ENCODE peak calls at places on chromosome 17, in nine cellular contexts. G, Q, K, D, R, L, E, N and F are unnamed samples. For H3K4me1, the result is how much of the 10 kb centered on the place peaks cover.

GRCh38 chr17:2390199-2390880 is 10.5 kb downstream of the MNT start:
- DNase-seq in K (no peak), N (no peak), G (no peak), L (no peak), E (peak), Q (no peak), R (no peak), D (no peak), F (no peak)

GRCh38 chr17:15409721-15410247 is 57.6 kb downstream of the CDRT4 start:
- DNase-seq in Q (no peak), E (peak), N (no peak), K (no peak), D (no peak), G (no peak), R (no peak), L (no peak), F (no peak)

GRCh38 chr17:48375356-48375755 is 54.7 kb downstream of the SKAP1 start:
- DNase-seq in Q (no peak), D (no peak), L (no peak), N (no peak), E (peak), K (no peak), G (no peak), R (no peak), F (no peak)

GRCh38 chr17:78383725-78384471 is 5.4 kb downstream of the PGS1 start:
- DNase-seq in K (no peak), E (peak), L (no peak), R (peak), Q (no peak), D (peak), N (peak), G (no peak), F (peak)

GRCh38 chr17:51869387-51869786 is 289.1 kb downstream of the CA10 start:
- DNase-seq in G (peak), E (peak), N (no peak), Q (no peak), K (peak), D (no peak), L (no peak), R (no peak), F (peak)

GRCh38 chr17:28552201-28552999 is at the start of gene UNC119:
- DNase-seq in L (peak), D (peak), Q (peak), E (peak), G (peak), N (peak), R (peak), K (peak), F (peak)

GRCh38 chr17:82967268-82968032 is 112.0 kb upstream of the METRNL start:
- DNase-seq in K (no peak), D (no peak), R (no peak), G (no peak), N (peak), Q (no peak), L (no peak), E (no peak), F (peak)

GRCh38 chr17:81429353-81429774 is 34.1 kb downstream of the BAHCC1 start:
- DNase-seq in D (peak), K (no peak), N (peak), E (peak), R (peak), L (peak), Q (no peak), G (no peak), F (no peak)

GRCh38 chr17:70343134-70343533 is 173.8 kb downstream of the KCNJ2 start:
- DNase-seq in R (no peak), G (no peak), E (no peak), D (no peak), N (no peak), K (no peak), L (no peak), Q (no peak), F (no peak)

GRCh38 chr17:50681260-50682200 is 26.2 kb downstream of the ANKRD40 start:
- DNase-seq in E (peak), L (peak), G (no peak), Q (no peak), R (no peak), K (peak), N (peak), D (no peak), F (no peak)

GRCh38 chr17:80526116-80526910 is 18.3 kb upstream of the RPTOR start:
- DNase-seq in D (no peak), E (no peak), Q (no peak), L (no peak), N (no peak), R (no peak), K (no peak), G (no peak), F (no peak)

GRCh38 chr17:71917715-71918114 is 203.1 kb upstream of the SOX9 start:
- DNase-seq in L (no peak), K (no peak), D (no peak), R (no peak), Q (no peak), N (no peak), G (no peak), E (no peak), F (no peak)

GRCh38 chr17:33686171-33686570 is 393.1 kb upstream of the ASIC2 start:
- DNase-seq in L (peak), K (no peak), R (no peak), D (no peak), G (peak), Q (no peak), N (no peak), E (no peak), F (peak)

GRCh38 chr17:69375229-69375628 is 39.3 kb upstream of the MAP2K6 start:
- DNase-seq in R (no peak), E (no peak), Q (no peak), L (no peak), N (no peak), G (no peak), K (no peak), D (no peak), F (no peak)

DNA sequence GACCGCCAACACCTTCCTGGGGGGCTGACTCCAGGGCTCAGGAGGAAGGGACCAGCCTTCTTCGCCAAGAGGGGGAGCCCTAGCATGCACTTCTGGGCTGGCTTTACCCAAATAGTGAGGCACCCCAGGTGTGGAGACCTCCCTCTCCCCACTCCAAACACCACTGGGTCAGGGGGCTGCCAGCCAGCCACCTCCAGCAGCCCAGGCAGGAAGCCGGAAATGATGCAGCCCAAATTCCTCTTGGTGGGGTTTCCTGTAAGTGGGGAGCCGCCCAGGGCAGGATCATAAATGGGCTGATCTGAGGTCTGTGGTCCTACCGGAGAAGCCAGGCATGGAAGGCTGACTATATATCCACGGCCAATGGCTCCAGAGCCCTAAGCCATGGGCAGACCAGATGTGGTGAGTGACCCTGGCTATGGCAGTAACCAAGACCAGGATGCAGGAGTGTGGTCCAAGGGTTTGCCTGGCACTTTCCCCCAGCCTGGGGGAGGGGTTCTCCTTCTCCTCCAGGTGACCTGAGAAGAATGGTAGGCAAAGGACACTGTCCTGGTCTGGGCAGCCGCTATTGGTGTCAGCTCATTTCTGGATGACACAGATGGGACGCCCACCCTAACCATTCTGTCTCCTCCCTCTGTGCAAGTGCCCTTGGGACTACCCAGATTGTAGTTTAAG is 4.2 kb downstream of the GIT1 start:
- DNase-seq in K (no peak), R (peak), L (no peak), N (no peak), D (peak), Q (no peak), E (no peak), G (no peak), F (peak)
- H3K4me1 ChIP-seq in K (under half), R (under half), L (under half), N (under half), D (half or more), Q (half or more), E (under half), G (under half), F (half or more)

GRCh38 chr17:58606934-58607333 is 84.9 kb downstream of the TEX14 start:
- DNase-seq in K (no peak), G (no peak), L (no peak), N (no peak), Q (no peak), D (no peak), E (no peak), R (no peak), F (no peak)

GRCh38 chr17:58601976-58602375 is 87.5 kb upstream of the MTMR4 start:
- DNase-seq in L (no peak), Q (no peak), K (no peak), G (no peak), R (no peak), D (no peak), N (no peak), E (no peak), F (no peak)

GRCh38 chr17:58611331-58611730 is 80.5 kb downstream of the TEX14 start:
- DNase-seq in D (no peak), E (no peak), R (no peak), K (no peak), G (no peak), Q (no peak), N (no peak), L (no peak), F (no peak)

GRCh38 chr17:58605470-58605869 is 86.4 kb downstream of the TEX14 start:
- DNase-seq in K (no peak), G (no peak), L (no peak), Q (no peak), D (no peak), N (no peak), E (no peak), R (no peak), F (no peak)

DNA sequence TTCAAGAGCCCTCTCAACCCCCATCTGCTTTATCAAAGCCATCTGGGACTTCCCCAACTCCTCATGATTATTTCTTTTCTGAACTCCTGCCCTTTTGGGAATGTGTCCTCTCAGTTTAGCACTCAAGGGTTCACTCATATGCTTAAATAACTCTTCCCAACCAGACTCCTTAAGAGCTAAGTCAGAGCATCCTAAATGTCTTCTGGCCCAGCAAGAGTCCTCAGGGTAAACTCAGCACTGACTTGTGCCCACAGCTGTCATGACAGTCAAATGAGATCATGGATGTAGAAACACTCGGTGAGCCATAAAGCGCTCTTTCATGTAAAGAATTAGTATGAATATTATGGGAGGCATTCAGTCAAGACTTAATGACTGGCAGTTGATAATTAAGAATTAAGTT is 85.9 kb downstream of the TEX14 start:
- DNase-seq in Q (no peak), N (no peak), G (no peak), E (peak), D (no peak), L (no peak), K (no peak), R (no peak), F (no peak)
- H3K4me3 ChIP-seq in Q (no peak), N (no peak), G (no peak), E (no peak), D (no peak), L (no peak), K (no peak), R (no peak), F (no peak)

GRCh38 chr17:58415371-58416055 is 1.8 kb downstream of the RNF43 start:
- DNase-seq in K (peak), Q (no peak), E (no peak), G (no peak), R (no peak), D (peak), N (no peak), L (peak), F (no peak)

GRCh38 chr17:58412910-58413630 is 4.3 kb downstream of the RNF43 start:
- DNase-seq in K (no peak), L (peak), D (no peak), E (no peak), R (no peak), Q (no peak), N (no peak), G (no peak), F (no peak)

GRCh38 chr17:58412064-58412703 is 5.2 kb downstream of the RNF43 start:
- DNase-seq in Q (no peak), D (no peak), R (no peak), G (no peak), N (no peak), E (no peak), K (no peak), L (no peak), F (no peak)

GRCh38 chr17:58414596-58414997 is 2.7 kb downstream of the RNF43 start:
- DNase-seq in L (peak), Q (no peak), G (no peak), D (no peak), E (no peak), R (no peak), K (no peak), N (no peak), F (no peak)

DNA sequence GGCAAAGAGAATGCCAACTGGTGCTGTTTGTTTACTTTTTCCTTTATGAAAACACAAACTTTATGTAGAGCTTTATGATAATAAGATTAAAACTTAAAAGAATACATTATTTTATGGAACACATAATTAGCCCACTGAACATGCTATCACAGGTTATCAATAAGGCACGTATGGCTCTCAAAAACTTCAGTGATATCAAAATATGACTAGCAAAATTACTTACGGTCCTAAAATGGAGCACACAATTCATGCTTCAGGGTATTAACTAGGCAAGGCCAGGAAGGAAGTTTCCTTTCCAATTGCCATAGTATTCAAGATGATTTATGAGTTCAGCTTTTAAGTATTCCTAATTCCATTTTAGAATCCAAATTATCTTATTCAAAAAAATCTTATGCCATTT is 3.6 kb downstream of the RNF43 start:
- DNase-seq in K (no peak), Q (no peak), R (no peak), N (no peak), L (peak), D (no peak), E (no peak), G (no peak), F (no peak)
- H3K27ac ChIP-seq in K (no peak), Q (no peak), R (no peak), N (peak), L (no peak), D (no peak), E (no peak), G (no peak), F (no peak)

DNA sequence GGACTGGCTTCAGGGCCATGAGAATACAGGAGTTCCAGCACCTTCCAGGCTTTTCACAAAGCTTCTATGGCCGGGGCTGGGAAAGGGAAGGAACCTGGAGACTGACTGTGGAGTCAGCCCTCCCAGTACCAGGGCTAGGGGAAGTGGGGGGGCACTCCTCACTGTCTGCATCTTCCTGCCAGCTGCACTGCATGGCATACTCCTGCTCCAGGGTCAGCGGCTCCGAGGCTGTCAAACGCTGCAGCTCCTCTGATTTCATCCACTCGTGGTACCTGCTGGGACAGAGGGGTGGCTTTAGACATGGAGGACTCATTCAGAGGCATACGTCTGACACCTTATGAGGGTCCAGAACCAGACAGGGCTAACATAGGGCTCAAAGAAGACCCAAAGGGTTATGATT is 2.7 kb downstream of the NAT9 start:
- DNase-seq in E (no peak), R (no peak), G (no peak), K (no peak), L (no peak), D (no peak), Q (no peak), N (no peak), F (no peak)
- H3K4me1 ChIP-seq in E (under half), R (under half), G (under half), K (under half), L (under half), D (under half), Q (under half), N (under half), F (under half)

GRCh38 chr17:18185832-18186231 is 2.2 kb downstream of the ALKBH5 start:
- DNase-seq in E (peak), N (no peak), K (no peak), D (no peak), L (no peak), R (no peak), G (no peak), Q (no peak), F (no peak)

GRCh38 chr17:18186271-18186982 is 2.8 kb downstream of the ALKBH5 start:
- DNase-seq in Q (no peak), L (no peak), D (no peak), K (no peak), N (no peak), R (no peak), G (no peak), E (peak), F (no peak)

GRCh38 chr17:18187226-18187625 is 3.6 kb downstream of the ALKBH5 start:
- DNase-seq in R (no peak), E (peak), N (no peak), G (no peak), D (no peak), L (no peak), Q (no peak), K (no peak), F (no peak)

GRCh38 chr17:18190629-18191028 is 7.0 kb downstream of the ALKBH5 start:
- DNase-seq in N (no peak), Q (no peak), R (no peak), D (no peak), K (no peak), E (peak), L (no peak), G (no peak), F (no peak)

DNA sequence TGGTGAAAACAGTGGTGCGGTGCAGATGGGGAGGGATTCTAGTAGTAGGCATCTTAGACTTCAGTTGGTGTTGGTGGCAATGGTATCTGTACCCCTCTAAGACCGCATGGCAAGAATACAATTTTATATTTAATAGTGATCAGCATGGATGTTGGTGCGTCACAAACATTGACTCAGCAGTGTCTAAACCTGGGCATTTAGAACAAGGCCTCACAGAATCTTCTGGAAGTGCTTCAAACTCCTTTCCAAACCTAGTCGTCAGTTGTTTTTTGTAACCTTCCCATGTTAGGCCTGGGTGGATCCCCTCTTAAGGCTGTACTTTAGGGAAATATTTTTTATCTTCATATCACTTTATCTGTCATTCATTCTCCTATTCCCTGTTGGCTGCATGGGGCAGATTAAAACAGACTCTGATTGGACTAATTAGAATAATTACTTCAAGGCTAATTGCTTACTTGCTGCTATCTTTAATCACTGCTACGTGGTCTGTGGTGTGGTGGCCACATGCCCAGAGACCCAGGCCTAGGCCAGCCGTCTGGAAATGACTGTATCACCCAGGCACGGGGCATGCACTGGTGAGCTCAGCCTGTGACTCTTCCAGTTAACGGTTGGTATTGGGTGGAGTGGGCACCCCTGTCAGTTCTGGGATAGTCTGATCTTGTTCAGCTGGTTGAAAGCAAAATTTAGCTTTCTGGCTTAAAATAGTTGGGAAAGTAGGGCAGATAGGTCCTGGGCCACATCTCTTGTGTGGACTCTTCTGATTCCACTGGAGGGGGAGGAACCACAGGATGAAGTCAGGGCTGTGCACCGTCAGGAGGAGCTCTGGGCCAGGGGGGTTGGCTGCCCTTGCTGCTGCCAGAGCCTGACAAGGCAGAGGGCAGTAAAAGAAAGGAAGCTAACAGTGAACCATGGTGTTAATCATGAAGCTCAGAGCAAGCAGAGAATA is 4.5 kb downstream of the ALKBH5 start:
- DNase-seq in R (peak), D (no peak), L (no peak), G (no peak), K (no peak), Q (no peak), N (no peak), E (peak), F (no peak)
- H3K4me3 ChIP-seq in R (peak), D (peak), L (no peak), G (no peak), K (peak), Q (peak), N (peak), E (peak), F (peak)

DNA sequence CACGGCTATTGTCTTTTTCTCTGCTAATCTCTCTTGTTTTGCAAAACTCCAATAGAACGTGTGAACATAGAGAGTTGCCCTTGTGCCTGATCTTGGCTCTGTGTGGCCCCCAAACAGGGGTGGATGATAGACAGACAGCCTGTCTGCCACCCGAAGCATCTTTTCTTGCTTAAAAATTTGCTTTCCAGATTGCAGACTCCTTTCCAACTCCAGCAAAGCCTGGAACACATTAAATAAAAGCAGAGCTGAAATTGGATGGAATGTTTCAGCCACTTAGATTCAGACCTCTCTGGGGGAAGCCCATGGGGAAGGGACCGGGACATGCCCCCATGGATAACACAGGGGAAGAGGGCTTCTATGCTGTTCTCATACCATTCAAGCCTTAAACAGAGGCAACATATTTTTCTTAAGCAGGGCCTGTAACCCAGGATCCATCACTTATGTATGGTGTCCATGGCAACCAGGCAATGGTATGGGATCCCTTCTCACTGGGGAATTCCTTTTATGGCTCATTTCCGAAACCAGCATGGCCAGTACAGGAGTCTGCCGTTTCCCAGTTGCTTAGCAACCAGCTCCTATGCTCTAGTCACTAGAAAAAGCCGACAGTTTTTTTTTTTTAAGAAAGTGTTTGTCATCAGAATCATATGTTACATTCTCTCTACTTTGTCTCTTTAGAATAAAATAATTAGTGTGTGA is 61.9 kb upstream of the MARCHF10 start:
- DNase-seq in Q (no peak), L (no peak), R (no peak), D (no peak), G (peak), K (peak), E (peak), N (no peak), F (no peak)
- H3K27ac ChIP-seq in Q (no peak), L (no peak), R (no peak), D (no peak), G (peak), K (peak), E (no peak), N (no peak), F (no peak)

GRCh38 chr17:36598951-36599401 is 2.4 kb upstream of the MRM1 start:
- DNase-seq in R (no peak), E (no peak), N (peak), L (peak), Q (no peak), D (peak), G (no peak), K (no peak), F (no peak)
- H3K4me1 ChIP-seq in R (under half), E (under half), N (under half), L (under half), Q (under half), D (under half), G (under half), K (under half), F (under half)